ENCODE peak calls at places on chromosomes 5 and 9, in six cellular contexts. One of them, this sample, is unnamed.

GRCh38 chr9:18297532-18297872 is 176.5 kb upstream of the ADAMTSL1 start:
- DNase-seq in AG09309: no peak
- DNase-seq in foreskin fibroblast: no peak
- DNase-seq in PC-9: no peak
- DNase-seq in AG04449: no peak
- DNase-seq in kidney epithelial cell: no peak
- DNase-seq in this sample: peak

GRCh38 chr5:69099302-69099701 is 5.5 kb downstream of the SLC30A5 start:
- DNase-seq in PC-9: no peak
- DNase-seq in kidney epithelial cell: no peak
- DNase-seq in AG09309: no peak
- DNase-seq in AG04449: no peak
- DNase-seq in foreskin fibroblast: no peak
- DNase-seq in this sample: no peak

GRCh38 chr9:96014078-96014477 is 138.6 kb downstream of the ERCC6L2 start:
- DNase-seq in AG09309: no peak
- DNase-seq in kidney epithelial cell: no peak
- DNase-seq in PC-9: no peak
- DNase-seq in AG04449: no peak
- DNase-seq in foreskin fibroblast: peak
- DNase-seq in this sample: no peak

GRCh38 chr5:142821733-142822487 is 51.7 kb downstream of the ARHGAP26 start:
- DNase-seq in kidney epithelial cell: peak
- DNase-seq in AG09309: peak
- DNase-seq in foreskin fibroblast: peak
- DNase-seq in PC-9: no peak
- DNase-seq in AG04449: peak
- DNase-seq in this sample: peak

GRCh38 chr5:31853398-31854135 is 214.6 kb downstream of the PDZD2 start:
- DNase-seq in AG09309: no peak
- DNase-seq in PC-9: no peak
- DNase-seq in kidney epithelial cell: no peak
- DNase-seq in foreskin fibroblast: no peak
- DNase-seq in AG04449: no peak
- DNase-seq in this sample: no peak

GRCh38 chr9:110615526-110615925 is 36.0 kb upstream of the SVEP1 start:
- DNase-seq in AG09309: peak
- DNase-seq in kidney epithelial cell: no peak
- DNase-seq in AG04449: no peak
- DNase-seq in PC-9: no peak
- DNase-seq in foreskin fibroblast: peak
- DNase-seq in this sample: no peak

GRCh38 chr9:137643921-137644320 is 25.1 kb downstream of the EHMT1 start:
- DNase-seq in AG09309: no peak
- DNase-seq in kidney epithelial cell: no peak
- DNase-seq in AG04449: no peak
- DNase-seq in PC-9: no peak
- DNase-seq in foreskin fibroblast: no peak
- DNase-seq in this sample: no peak

GRCh38 chr5:177269976-177270375 is 33.5 kb downstream of the RAB24 start:
- DNase-seq in PC-9: no peak
- DNase-seq in AG04449: no peak
- DNase-seq in kidney epithelial cell: no peak
- DNase-seq in AG09309: no peak
- DNase-seq in foreskin fibroblast: no peak
- DNase-seq in this sample: no peak

GRCh38 chr5:119274767-119275130 is 81.1 kb upstream of the TNFAIP8 start:
- DNase-seq in foreskin fibroblast: peak
- DNase-seq in PC-9: no peak
- DNase-seq in AG04449: peak
- DNase-seq in kidney epithelial cell: peak
- DNase-seq in AG09309: peak
- DNase-seq in this sample: no peak

GRCh38 chr9:123929177-123929869 is 603 bp downstream of the DENND1A start:
- DNase-seq in kidney epithelial cell: no peak
- DNase-seq in PC-9: peak
- DNase-seq in foreskin fibroblast: peak
- DNase-seq in AG04449: no peak
- DNase-seq in AG09309: no peak
- DNase-seq in this sample: no peak

GRCh38 chr9:133726401-133727276 is 11.5 kb downstream of the SARDH start:
- DNase-seq in AG04449: no peak
- DNase-seq in kidney epithelial cell: no peak
- DNase-seq in PC-9: peak
- DNase-seq in AG09309: no peak
- DNase-seq in foreskin fibroblast: peak
- DNase-seq in this sample: peak

GRCh38 chr9:114938687-114939575 is 8.5 kb upstream of the TNFSF8 start:
- DNase-seq in AG09309: no peak
- DNase-seq in foreskin fibroblast: peak
- DNase-seq in PC-9: no peak
- DNase-seq in AG04449: no peak
- DNase-seq in kidney epithelial cell: no peak
- DNase-seq in this sample: no peak

GRCh38 chr9:21919377-21920362 is 74.5 kb downstream of the CDKN2A start:
- DNase-seq in AG09309: peak
- DNase-seq in PC-9: peak
- DNase-seq in kidney epithelial cell: peak
- DNase-seq in foreskin fibroblast: peak
- DNase-seq in AG04449: peak
- DNase-seq in this sample: peak

GRCh38 chr5:42349163-42349562 is 74.1 kb upstream of the GHR start:
- DNase-seq in kidney epithelial cell: no peak
- DNase-seq in AG04449: no peak
- DNase-seq in AG09309: no peak
- DNase-seq in PC-9: no peak
- DNase-seq in foreskin fibroblast: peak
- DNase-seq in this sample: no peak

GRCh38 chr5:32865475-32865874 is 154.4 kb downstream of the NPR3 start:
- DNase-seq in kidney epithelial cell: no peak
- DNase-seq in AG04449: no peak
- DNase-seq in AG09309: peak
- DNase-seq in foreskin fibroblast: peak
- DNase-seq in PC-9: no peak
- DNase-seq in this sample: peak

GRCh38 chr5:72584466-72584865 is 77.3 kb upstream of the ZNF366 start:
- DNase-seq in PC-9: no peak
- DNase-seq in kidney epithelial cell: no peak
- DNase-seq in AG04449: no peak
- DNase-seq in AG09309: no peak
- DNase-seq in foreskin fibroblast: peak
- DNase-seq in this sample: no peak

GRCh38 chr5:150505041-150505511 is 2.9 kb upstream of the NDST1 start:
- DNase-seq in AG09309: no peak
- DNase-seq in AG04449: no peak
- DNase-seq in PC-9: no peak
- DNase-seq in kidney epithelial cell: no peak
- DNase-seq in foreskin fibroblast: no peak
- DNase-seq in this sample: no peak

GRCh38 chr5:149423287-149424268 is 44.5 kb upstream of the IL17B start:
- DNase-seq in kidney epithelial cell: no peak
- DNase-seq in PC-9: no peak
- DNase-seq in AG09309: no peak
- DNase-seq in AG04449: no peak
- DNase-seq in foreskin fibroblast: peak
- DNase-seq in this sample: no peak

GRCh38 chr9:136229096-136230065 is 16.2 kb downstream of the QSOX2 start:
- DNase-seq in PC-9: peak
- DNase-seq in AG09309: no peak
- DNase-seq in foreskin fibroblast: no peak
- DNase-seq in kidney epithelial cell: no peak
- DNase-seq in AG04449: no peak
- DNase-seq in this sample: no peak

GRCh38 chr5:138654281-138654867 is 79.2 kb upstream of the HSPA9 start:
- DNase-seq in AG09309: no peak
- DNase-seq in kidney epithelial cell: peak
- DNase-seq in AG04449: no peak
- DNase-seq in foreskin fibroblast: peak
- DNase-seq in PC-9: peak
- DNase-seq in this sample: peak

GRCh38 chr9:79623799-79624721 is 52.3 kb downstream of the TLE4 start:
- DNase-seq in AG04449: no peak
- DNase-seq in kidney epithelial cell: no peak
- DNase-seq in PC-9: no peak
- DNase-seq in AG09309: no peak
- DNase-seq in foreskin fibroblast: no peak
- DNase-seq in this sample: no peak

DNA sequence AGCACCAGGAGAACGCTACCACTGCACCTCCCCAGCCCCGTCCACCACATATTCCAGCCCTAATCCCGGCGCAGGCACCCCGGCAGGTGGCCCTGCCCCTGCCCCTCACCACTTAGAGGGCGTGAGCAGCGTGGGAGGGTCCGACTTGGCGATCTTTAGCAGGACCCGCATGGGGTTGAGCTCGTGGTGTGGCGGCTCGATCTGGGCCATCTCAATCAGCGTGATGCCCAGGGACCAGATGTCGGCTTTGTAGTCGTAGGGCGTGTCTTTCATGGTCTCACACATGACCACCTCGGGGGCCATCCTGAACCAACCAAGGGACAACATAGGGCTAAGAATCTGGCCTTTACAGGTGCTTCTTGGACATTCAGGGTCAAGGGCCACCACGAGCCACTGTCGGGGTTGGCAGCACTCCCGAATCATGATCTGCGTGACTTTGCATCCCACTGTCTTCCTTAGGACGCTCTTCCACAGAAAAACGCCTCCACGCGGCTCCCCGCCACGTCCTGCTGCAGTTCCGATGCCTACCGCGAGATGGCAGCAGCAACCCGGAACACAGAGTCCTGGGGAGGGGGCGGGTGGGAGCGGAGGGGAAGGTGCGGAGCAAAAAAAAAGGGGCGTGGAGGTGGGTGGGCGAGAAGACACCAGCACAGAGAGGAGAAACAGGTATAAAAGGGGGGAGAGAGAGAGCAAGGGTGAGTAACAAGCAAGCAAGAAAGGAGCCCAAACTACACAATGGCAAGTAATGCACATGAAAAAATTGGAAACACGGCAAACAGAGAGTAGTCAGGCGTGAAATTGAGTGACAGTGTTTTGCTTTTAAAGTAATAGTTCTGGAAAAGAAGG is 81.3 kb downstream of the STK10 start:
- DNase-seq in kidney epithelial cell: no peak
- DNase-seq in PC-9: peak
- DNase-seq in AG09309: no peak
- DNase-seq in AG04449: no peak
- DNase-seq in foreskin fibroblast: peak
- DNase-seq in this sample: no peak
- H3K4me3 ChIP-seq in kidney epithelial cell: peak
- H3K4me3 ChIP-seq in PC-9: peak
- H3K4me3 ChIP-seq in AG09309: no peak
- H3K4me3 ChIP-seq in AG04449: peak
- H3K4me3 ChIP-seq in foreskin fibroblast: no peak
- H3K4me3 ChIP-seq in this sample: peak

GRCh38 chr9:122225323-122226141 is 3.2 kb downstream of the LHX6 start:
- DNase-seq in foreskin fibroblast: no peak
- DNase-seq in AG09309: no peak
- DNase-seq in AG04449: no peak
- DNase-seq in PC-9: no peak
- DNase-seq in kidney epithelial cell: no peak
- DNase-seq in this sample: no peak
- H3K4me3 ChIP-seq in foreskin fibroblast: no peak
- H3K4me3 ChIP-seq in AG09309: no peak
- H3K4me3 ChIP-seq in AG04449: no peak
- H3K4me3 ChIP-seq in PC-9: no peak
- H3K4me3 ChIP-seq in kidney epithelial cell: no peak
- H3K4me3 ChIP-seq in this sample: no peak

GRCh38 chr5:37657046-37657445 is 182.8 kb downstream of the GDNF start:
- DNase-seq in AG09309: no peak
- DNase-seq in AG04449: no peak
- DNase-seq in kidney epithelial cell: no peak
- DNase-seq in PC-9: no peak
- DNase-seq in foreskin fibroblast: no peak
- DNase-seq in this sample: no peak

GRCh38 chr5:37661227-37661920 is 178.5 kb downstream of the GDNF start:
- DNase-seq in AG09309: no peak
- DNase-seq in PC-9: no peak
- DNase-seq in kidney epithelial cell: no peak
- DNase-seq in AG04449: no peak
- DNase-seq in foreskin fibroblast: no peak
- DNase-seq in this sample: no peak

GRCh38 chr5:37662362-37662761 is 177.5 kb downstream of the GDNF start:
- DNase-seq in AG04449: no peak
- DNase-seq in foreskin fibroblast: peak
- DNase-seq in AG09309: no peak
- DNase-seq in kidney epithelial cell: no peak
- DNase-seq in PC-9: no peak
- DNase-seq in this sample: no peak

GRCh38 chr5:37660319-37660718 is 179.5 kb downstream of the GDNF start:
- DNase-seq in AG04449: no peak
- DNase-seq in AG09309: no peak
- DNase-seq in kidney epithelial cell: no peak
- DNase-seq in foreskin fibroblast: no peak
- DNase-seq in PC-9: no peak
- DNase-seq in this sample: no peak

GRCh38 chr5:37658440-37658839 is 181.4 kb downstream of the GDNF start:
- DNase-seq in kidney epithelial cell: no peak
- DNase-seq in foreskin fibroblast: no peak
- DNase-seq in AG04449: no peak
- DNase-seq in PC-9: no peak
- DNase-seq in AG09309: no peak
- DNase-seq in this sample: no peak
- H3K4me3 ChIP-seq in kidney epithelial cell: no peak
- H3K4me3 ChIP-seq in foreskin fibroblast: no peak
- H3K4me3 ChIP-seq in AG04449: no peak
- H3K4me3 ChIP-seq in PC-9: no peak
- H3K4me3 ChIP-seq in AG09309: no peak
- H3K4me3 ChIP-seq in this sample: no peak

GRCh38 chr9:38394419-38394818 is 1.9 kb downstream of the ALDH1B1 start:
- DNase-seq in foreskin fibroblast: no peak
- DNase-seq in AG04449: no peak
- DNase-seq in kidney epithelial cell: no peak
- DNase-seq in PC-9: no peak
- DNase-seq in AG09309: no peak
- DNase-seq in this sample: no peak
- H3K4me3 ChIP-seq in foreskin fibroblast: no peak
- H3K4me3 ChIP-seq in AG04449: no peak
- H3K4me3 ChIP-seq in kidney epithelial cell: no peak
- H3K4me3 ChIP-seq in PC-9: no peak
- H3K4me3 ChIP-seq in AG09309: no peak
- H3K4me3 ChIP-seq in this sample: no peak

GRCh38 chr5:122078116-122078865 is at the start of gene LOX:
- DNase-seq in foreskin fibroblast: peak
- DNase-seq in kidney epithelial cell: no peak
- DNase-seq in PC-9: peak
- DNase-seq in AG04449: peak
- DNase-seq in AG09309: peak
- DNase-seq in this sample: peak

GRCh38 chr5:122077451-122078115 is 476 bp downstream of the LOX start:
- DNase-seq in AG04449: no peak
- DNase-seq in AG09309: no peak
- DNase-seq in kidney epithelial cell: no peak
- DNase-seq in foreskin fibroblast: peak
- DNase-seq in PC-9: peak
- DNase-seq in this sample: no peak

GRCh38 chr5:122073864-122074263 is 4.2 kb downstream of the LOX start:
- DNase-seq in PC-9: no peak
- DNase-seq in kidney epithelial cell: no peak
- DNase-seq in AG04449: no peak
- DNase-seq in AG09309: no peak
- DNase-seq in foreskin fibroblast: no peak
- DNase-seq in this sample: no peak

GRCh38 chr5:122076669-122077450 is 1.2 kb downstream of the LOX start:
- DNase-seq in foreskin fibroblast: peak
- DNase-seq in kidney epithelial cell: no peak
- DNase-seq in AG09309: no peak
- DNase-seq in PC-9: peak
- DNase-seq in AG04449: no peak
- DNase-seq in this sample: no peak

GRCh38 chr5:122076023-122076422 is 2.0 kb downstream of the LOX start:
- DNase-seq in kidney epithelial cell: no peak
- DNase-seq in foreskin fibroblast: peak
- DNase-seq in AG04449: no peak
- DNase-seq in PC-9: no peak
- DNase-seq in AG09309: no peak
- DNase-seq in this sample: no peak
- H3K4me3 ChIP-seq in kidney epithelial cell: peak
- H3K4me3 ChIP-seq in foreskin fibroblast: peak
- H3K4me3 ChIP-seq in AG04449: peak
- H3K4me3 ChIP-seq in PC-9: peak
- H3K4me3 ChIP-seq in AG09309: peak
- H3K4me3 ChIP-seq in this sample: peak

This sample was measured in HFF-Myc.